ENCODE peak calls at places on chromosome 3, in seven cellular contexts. L is transverse colon, M is stomach, C is adrenal gland, Q is heart right ventricle, N is AG04450, A is gastrocnemius medialis. U is an unnamed sample.

GRCh38 chr3:13019243-13019701 is 54.0 kb downstream of the IQSEC1 start:
- DNase-seq in Q (peak), L (no peak), M (no peak), N (peak), A (peak), C (peak), U (peak)

GRCh38 chr3:100006570-100007271 is 107.6 kb downstream of the FILIP1L start:
- DNase-seq in N (peak), M (no peak), L (no peak), Q (no peak), A (no peak), C (no peak), U (peak)

GRCh38 chr3:111824351-111824750 is 34.7 kb upstream of the PHLDB2 start:
- DNase-seq in N (no peak), A (no peak), M (no peak), C (no peak), Q (peak), L (no peak), U (no peak)

GRCh38 chr3:129404610-129405009 is 23.8 kb downstream of the EFCAB12 start:
- DNase-seq in L (no peak), C (no peak), A (no peak), Q (no peak), N (no peak), M (no peak), U (no peak)

GRCh38 chr3:184015381-184016019 is 2.2 kb downstream of the ABCC5 start:
- DNase-seq in A (peak), C (no peak), Q (peak), M (peak), L (peak), N (no peak), U (no peak)

GRCh38 chr3:25438791-25439555 is 10.9 kb downstream of the RARB start:
- DNase-seq in Q (no peak), M (no peak), C (no peak), N (no peak), A (no peak), L (no peak), U (no peak)

GRCh38 chr3:60553144-60553543 is 698.1 kb downstream of the FHIT start:
- DNase-seq in M (no peak), L (no peak), N (no peak), C (no peak), A (no peak), Q (no peak), U (no peak)

GRCh38 chr3:62632510-62633294 is 242.5 kb downstream of the CADPS start:
- DNase-seq in L (no peak), Q (no peak), M (no peak), N (no peak), A (no peak), C (no peak), U (no peak)

GRCh38 chr3:12436514-12437222 is 47.6 kb upstream of the TSEN2 start:
- DNase-seq in L (no peak), N (no peak), Q (no peak), A (no peak), C (no peak), M (no peak), U (no peak)

GRCh38 chr3:141239551-141240281 is 8.1 kb downstream of the PXYLP1 start:
- DNase-seq in M (no peak), C (no peak), L (no peak), N (no peak), Q (no peak), A (no peak), U (no peak)

GRCh38 chr3:159762238-159762637 is 226.4 kb upstream of the IL12A start:
- DNase-seq in N (no peak), A (no peak), L (no peak), C (no peak), Q (no peak), M (no peak), U (no peak)

GRCh38 chr3:159761826-159762225 is 226.8 kb upstream of the IL12A start:
- DNase-seq in A (no peak), L (no peak), Q (no peak), N (no peak), C (no peak), M (no peak), U (no peak)

GRCh38 chr3:159760056-159760455 is 228.6 kb upstream of the IL12A start:
- DNase-seq in M (no peak), L (no peak), Q (no peak), C (no peak), N (no peak), A (no peak), U (no peak)

GRCh38 chr3:159762981-159763465 is 225.6 kb upstream of the IL12A start:
- DNase-seq in M (peak), L (peak), Q (peak), C (peak), A (peak), N (peak), U (peak)

GRCh38 chr3:159761377-159761776 is 227.3 kb upstream of the IL12A start:
- DNase-seq in L (peak), A (no peak), C (peak), Q (peak), M (peak), N (no peak), U (no peak)
- TF ChIP-seq CTCF in L (no peak), A (no peak), C (no peak), Q (no peak), M (no peak), N (no peak), U (no peak)

DNA sequence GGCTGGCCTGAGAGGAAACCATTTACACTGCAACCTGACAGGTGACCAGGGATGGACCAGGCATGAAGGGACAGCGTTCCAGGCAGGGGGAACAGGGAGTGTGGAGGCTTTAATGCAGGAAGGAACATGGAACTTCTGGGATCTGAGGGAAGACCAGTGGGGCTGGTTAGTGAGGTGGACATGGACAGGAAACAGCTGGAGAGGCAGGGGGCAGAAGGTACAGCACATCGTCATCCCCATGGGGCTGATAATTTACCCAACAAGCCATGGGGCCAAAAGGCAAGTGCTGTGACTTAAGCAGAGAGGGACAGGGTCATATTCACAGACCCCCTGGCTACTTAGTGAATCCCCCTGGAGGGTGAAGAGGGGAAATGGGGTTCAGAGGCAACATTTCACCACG is 77.0 kb upstream of the LARS2 start:
- DNase-seq in C (no peak), M (no peak), Q (no peak), N (no peak), A (no peak), L (no peak), U (no peak)
- H3K27ac ChIP-seq in C (no peak), M (no peak), Q (no peak), N (no peak), A (no peak), L (no peak), U (no peak)

GRCh38 chr3:98325055-98325454 is 28.6 kb upstream of the OR5K4 start:
- DNase-seq in N (no peak), M (peak), A (no peak), L (no peak), C (no peak), Q (no peak), U (no peak)
- TF ChIP-seq CTCF in N (no peak), M (no peak), A (no peak), L (no peak), C (no peak), Q (no peak), U (no peak)

GRCh38 chr3:138395865-138396751 is 38.3 kb upstream of the ESYT3 start:
- DNase-seq in L (no peak), A (no peak), Q (peak), M (no peak), C (peak), N (no peak), U (no peak)

GRCh38 chr3:138397983-138398382 is 36.4 kb upstream of the ESYT3 start:
- DNase-seq in N (no peak), C (no peak), Q (no peak), M (no peak), L (no peak), A (no peak), U (no peak)

GRCh38 chr3:138398791-138399575 is 35.4 kb upstream of the ESYT3 start:
- DNase-seq in M (no peak), L (no peak), N (no peak), Q (no peak), A (no peak), C (peak), U (no peak)

GRCh38 chr3:138394156-138394555 is 40.3 kb upstream of the ESYT3 start:
- DNase-seq in A (no peak), M (no peak), C (no peak), L (no peak), N (no peak), Q (no peak), U (no peak)

GRCh38 chr3:138396752-138397410 is 37.5 kb upstream of the ESYT3 start:
- DNase-seq in M (no peak), Q (no peak), L (no peak), A (no peak), C (no peak), N (no peak), U (no peak)
- H3K27ac ChIP-seq in M (no peak), Q (peak), L (no peak), A (no peak), C (peak), N (no peak), U (no peak)

GRCh38 chr3:37554364-37554763 is 307.3 kb upstream of the CTDSPL start:
- DNase-seq in L (no peak), A (no peak), C (no peak), N (no peak), Q (no peak), M (no peak), U (no peak)
- TF ChIP-seq CTCF in L (peak), A (no peak), C (no peak), N (no peak), Q (no peak), M (no peak), U (peak)

GRCh38 chr3:31161889-31162288 is 267.4 kb upstream of the GADL1 start:
- DNase-seq in A (no peak), M (no peak), N (no peak), L (no peak), C (no peak), Q (no peak), U (no peak)

GRCh38 chr3:31164398-31164797 is 269.9 kb upstream of the GADL1 start:
- DNase-seq in M (no peak), A (no peak), L (no peak), Q (no peak), C (no peak), N (no peak), U (no peak)

GRCh38 chr3:31165399-31165860 is 271.0 kb upstream of the GADL1 start:
- DNase-seq in A (no peak), L (no peak), M (no peak), Q (no peak), N (no peak), C (no peak), U (no peak)

GRCh38 chr3:31167666-31168065 is 273.2 kb upstream of the GADL1 start:
- DNase-seq in C (no peak), N (no peak), M (no peak), Q (no peak), L (no peak), A (no peak), U (no peak)

DNA sequence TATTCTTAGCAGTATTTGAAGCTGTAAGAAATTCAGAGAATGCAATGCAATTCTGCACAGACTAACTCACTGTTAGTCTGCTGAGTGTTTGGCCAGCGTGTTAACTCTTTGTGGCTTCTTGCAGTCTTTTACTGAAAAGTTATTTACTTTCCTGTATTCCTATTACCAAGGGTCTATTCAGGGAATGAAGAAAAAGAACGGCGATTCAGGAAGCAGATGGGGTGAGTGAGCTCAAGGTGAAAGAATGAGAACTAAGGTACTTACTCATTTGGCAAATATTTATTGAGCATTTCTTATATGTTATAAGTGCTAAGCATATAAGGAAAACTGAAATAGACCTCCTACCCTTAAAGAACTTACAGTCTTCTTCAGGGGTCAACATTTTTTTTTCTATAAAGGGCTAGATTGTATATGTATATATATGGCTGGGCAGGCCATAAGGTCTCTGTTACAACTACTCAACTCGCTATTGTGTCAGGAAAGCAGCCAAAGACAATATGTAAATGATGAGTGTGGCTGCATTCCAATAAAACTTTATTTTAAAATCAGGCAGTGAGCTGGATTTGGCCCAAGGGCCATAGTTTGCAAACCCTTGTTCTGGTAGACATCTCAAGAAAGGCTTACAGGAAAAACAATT is 271.9 kb upstream of the GADL1 start:
- DNase-seq in C (peak), M (peak), A (no peak), Q (no peak), L (peak), N (peak), U (peak)
- H3K27ac ChIP-seq in C (no peak), M (no peak), A (no peak), Q (no peak), L (no peak), N (no peak), U (no peak)

GRCh38 chr3:117059054-117059989 is 349.7 kb downstream of the TUSC7 start:
- DNase-seq in A (no peak), C (no peak), Q (no peak), N (no peak), M (no peak), L (no peak), U (no peak)
- TF ChIP-seq CTCF in A (peak), C (peak), Q (peak), N (peak), M (peak), L (peak), U (peak)

GRCh38 chr3:49534581-49535495 is 19.4 kb upstream of the BSN start:
- DNase-seq in M (peak), Q (no peak), L (no peak), N (no peak), A (no peak), C (no peak), U (no peak)

GRCh38 chr3:49535971-49536874 is 18.1 kb upstream of the BSN start:
- DNase-seq in Q (no peak), C (peak), A (peak), N (no peak), M (no peak), L (no peak), U (no peak)

GRCh38 chr3:49533786-49534519 is 20.3 kb upstream of the BSN start:
- DNase-seq in C (peak), M (no peak), L (no peak), A (no peak), Q (no peak), N (no peak), U (no peak)

GRCh38 chr3:49536875-49537533 is 17.3 kb upstream of the BSN start:
- DNase-seq in M (no peak), N (no peak), Q (no peak), C (no peak), L (no peak), A (no peak), U (no peak)

DNA sequence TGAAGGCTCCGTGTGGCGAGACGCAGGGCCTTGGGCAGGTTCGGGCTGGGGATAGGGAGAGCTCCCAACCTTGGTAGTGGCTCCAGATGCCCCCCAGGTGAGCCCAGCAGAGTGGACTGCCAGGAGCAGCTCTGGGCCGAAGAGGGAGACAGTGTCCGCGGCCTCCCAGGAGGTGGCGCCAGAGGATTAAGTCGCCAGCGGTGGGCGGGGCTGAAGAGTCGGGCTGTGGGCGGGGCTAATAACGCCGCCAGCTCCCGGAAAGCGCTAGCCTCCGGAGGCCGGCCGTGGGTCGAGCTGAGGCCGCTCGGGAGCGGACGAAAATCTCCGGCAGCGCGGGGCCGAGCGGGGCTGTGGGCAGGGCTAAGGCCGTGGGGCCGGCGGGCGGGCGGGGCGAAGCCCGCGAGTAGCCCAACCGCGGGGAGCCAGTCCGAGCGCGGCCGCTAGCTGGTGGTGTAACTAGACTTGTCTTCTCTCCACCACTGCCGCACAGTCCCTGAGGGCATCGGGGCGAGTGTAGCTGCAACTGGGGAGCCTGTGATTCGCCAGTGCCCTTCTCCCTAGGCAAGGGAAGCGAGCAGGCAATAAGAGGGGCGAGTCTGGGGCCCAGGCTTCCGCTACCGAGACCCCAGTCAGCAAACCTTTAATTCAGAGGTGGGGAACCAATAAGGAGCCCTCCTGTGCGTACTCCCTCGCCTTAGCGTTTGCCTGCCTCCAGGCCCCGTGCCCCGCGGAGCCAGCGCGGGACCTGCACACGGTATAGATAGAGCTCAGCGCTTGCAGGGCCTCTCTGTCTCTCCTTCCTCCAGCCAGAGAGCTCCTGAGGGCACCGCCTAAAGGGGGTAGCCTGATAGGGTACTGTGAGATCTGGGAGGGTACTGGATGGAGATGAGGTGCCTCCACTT is 14.4 kb upstream of the BSN start:
- DNase-seq in C (peak), L (peak), A (peak), M (peak), N (peak), Q (peak), U (peak)
- H3K27ac ChIP-seq in C (peak), L (peak), A (peak), M (peak), N (peak), Q (peak), U (no peak)

GRCh38 chr3:30567139-30567753 is 39.2 kb upstream of the TGFBR2 start:
- DNase-seq in N (no peak), L (no peak), C (no peak), Q (no peak), A (no peak), M (no peak), U (no peak)
- TF ChIP-seq CTCF in N (no peak), L (no peak), C (no peak), Q (no peak), A (no peak), M (no peak), U (no peak)